ENCODE peak calls at places on chromosomes 5 and 9, in six cellular contexts. P, U, G, O, V and T are unnamed samples.

GRCh38 chr5:146013761-146014160 is 77.4 kb downstream of the SH3RF2 start:
- DNase-seq in U (no peak), G (no peak), O (no peak), V (no peak), P (no peak), T (no peak)

GRCh38 chr5:158406884-158407790 is 548.2 kb upstream of the CLINT1 start:
- DNase-seq in V (no peak), P (no peak), O (peak), U (peak), G (peak), T (no peak)

GRCh38 chr5:154728884-154729283 is 26.3 kb upstream of the LARP1 start:
- DNase-seq in V (no peak), P (no peak), G (no peak), O (no peak), U (no peak), T (no peak)

GRCh38 chr5:66440202-66440680 is 156.0 kb upstream of the MAST4 start:
- DNase-seq in V (no peak), G (peak), U (peak), P (no peak), O (peak), T (no peak)

GRCh38 chr5:39446231-39446630 is 21.5 kb upstream of the DAB2 start:
- DNase-seq in V (no peak), G (no peak), U (no peak), O (no peak), P (no peak), T (no peak)

GRCh38 chr5:124662261-124662781 is 84.1 kb downstream of the ZNF608 start:
- DNase-seq in V (no peak), U (no peak), G (no peak), P (no peak), O (no peak), T (peak)

GRCh38 chr5:13955896-13956295 is 11.4 kb upstream of the DNAH5 start:
- DNase-seq in P (no peak), U (no peak), G (no peak), V (no peak), O (no peak), T (no peak)

GRCh38 chr9:102185371-102185770 is 446.9 kb upstream of the GRIN3A start:
- DNase-seq in P (no peak), V (no peak), O (no peak), U (no peak), G (no peak), T (no peak)

GRCh38 chr9:72149231-72149975 is at the start of gene GDA:
- DNase-seq in G (no peak), O (no peak), U (no peak), V (no peak), P (no peak), T (peak)

GRCh38 chr5:158380661-158381060 is 521.7 kb upstream of the CLINT1 start:
- DNase-seq in V (no peak), O (no peak), P (no peak), G (peak), U (no peak), T (no peak)

GRCh38 chr5:36478646-36479307 is 127.6 kb upstream of the SLC1A3 start:
- DNase-seq in G (no peak), O (no peak), U (no peak), V (no peak), P (no peak), T (no peak)

GRCh38 chr5:145680169-145680568 is 155.0 kb downstream of the PRELID2 start:
- DNase-seq in V (no peak), G (peak), P (no peak), O (no peak), U (no peak), T (peak)

GRCh38 chr9:3337515-3337914 is 188.3 kb downstream of the RFX3 start:
- DNase-seq in G (peak), O (peak), P (no peak), V (no peak), U (peak), T (no peak)

GRCh38 chr5:14893351-14893750 is 21.8 kb upstream of the ANKH start:
- DNase-seq in G (no peak), V (no peak), P (no peak), O (no peak), U (no peak), T (no peak)

GRCh38 chr5:5374034-5374715 is 48.3 kb upstream of the ICE1 start:
- DNase-seq in P (no peak), V (no peak), G (no peak), O (no peak), U (peak), T (no peak)

GRCh38 chr5:68313336-68313735 is 97.8 kb downstream of the PIK3R1 start:
- DNase-seq in O (no peak), U (no peak), P (no peak), G (no peak), V (no peak), T (no peak)

GRCh38 chr5:140548300-140548688 is 832 bp downstream of the EIF4EBP3 start:
- DNase-seq in O (no peak), V (no peak), P (no peak), U (no peak), G (no peak), T (no peak)

GRCh38 chr9:121599186-121599871 is 52.1 kb upstream of the DAB2IP start:
- DNase-seq in P (peak), V (peak), U (peak), G (peak), O (peak), T (peak)

GRCh38 chr5:78503958-78504357 is 143.5 kb downstream of the SCAMP1 start:
- DNase-seq in U (no peak), O (no peak), G (no peak), P (no peak), V (no peak), T (no peak)

GRCh38 chr9:37468620-37469019 is 3.4 kb upstream of the ZBTB5 start:
- DNase-seq in U (no peak), O (no peak), G (no peak), P (no peak), V (no peak), T (no peak)

GRCh38 chr5:54889826-54890225 is 95.6 kb downstream of the ESM1 start:
- DNase-seq in V (no peak), G (peak), P (no peak), O (peak), U (peak), T (no peak)

GRCh38 chr9:4555251-4555650 is 65.0 kb downstream of the SLC1A1 start:
- DNase-seq in V (no peak), O (peak), P (no peak), U (peak), G (peak), T (no peak)

GRCh38 chr5:132057498-132058255 is 2.8 kb upstream of the IL3 start:
- DNase-seq in O (no peak), V (no peak), P (no peak), U (no peak), G (no peak), T (no peak)

GRCh38 chr9:101087426-101087825 is 58.9 kb downstream of the PLPPR1 start:
- DNase-seq in U (no peak), V (no peak), O (no peak), G (no peak), P (no peak), T (no peak)

GRCh38 chr9:101081641-101082040 is 53.1 kb downstream of the PLPPR1 start:
- DNase-seq in O (no peak), G (no peak), P (no peak), U (no peak), V (no peak), T (no peak)

GRCh38 chr9:101083451-101083850 is 54.9 kb downstream of the PLPPR1 start:
- DNase-seq in G (no peak), U (no peak), P (no peak), V (no peak), O (no peak), T (no peak)
- TF ChIP-seq CTCF in G (no peak), U (no peak), P (no peak), V (no peak), O (no peak), T (no peak)

GRCh38 chr9:69090943-69091342 is 55.4 kb downstream of the FXN start:
- DNase-seq in P (no peak), O (no peak), G (no peak), V (no peak), U (no peak), T (no peak)
- H3K4me3 ChIP-seq in P (no peak), O (no peak), G (no peak), V (no peak), U (no peak), T (no peak)

DNA sequence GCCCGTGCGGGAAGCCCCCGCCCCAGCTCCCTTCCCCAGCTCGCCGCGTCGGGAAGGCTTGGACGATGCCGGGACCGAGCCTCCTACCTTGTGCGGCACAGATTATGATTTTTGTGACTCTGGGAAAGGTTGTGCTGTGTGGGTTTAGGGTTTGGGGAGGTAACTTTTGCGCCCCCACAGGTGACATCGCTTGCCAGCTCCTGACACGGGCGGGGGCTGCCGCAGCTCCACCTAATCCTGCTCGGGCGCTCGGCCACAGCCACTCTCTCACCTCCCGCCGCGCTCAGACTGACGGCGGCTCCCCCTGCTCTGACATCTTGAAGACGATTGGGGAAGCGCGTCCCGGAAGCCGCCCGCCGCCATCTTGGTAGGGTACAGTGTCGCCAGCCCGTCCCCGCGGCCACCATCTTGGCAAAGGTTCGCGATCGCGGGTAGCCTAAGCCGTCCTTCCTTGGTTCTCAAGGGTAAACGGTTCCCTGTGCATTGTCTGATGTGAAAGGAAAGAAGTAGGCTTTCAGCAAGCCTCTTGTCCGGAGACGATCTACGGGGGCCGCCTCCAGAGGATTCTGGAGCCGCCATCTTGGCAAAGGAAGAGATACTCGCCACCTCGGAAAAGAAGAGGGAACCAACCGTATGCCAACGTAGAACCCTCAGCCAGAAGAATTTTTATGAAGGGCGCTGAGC is 1.7 kb upstream of the NR3C1 start:
- DNase-seq in U (peak), V (peak), G (peak), O (peak), P (peak), T (peak)
- TF ChIP-seq CTCF in U (no peak), V (peak), G (peak), O (peak), P (no peak), T (no peak)

GRCh38 chr9:87968155-87968554 is 6.2 kb downstream of the CDK20 start:
- DNase-seq in V (no peak), P (no peak), U (no peak), O (no peak), G (no peak), T (no peak)

GRCh38 chr9:87973791-87974292 is 491 bp downstream of the CDK20 start:
- DNase-seq in P (no peak), V (no peak), O (peak), U (no peak), G (no peak), T (no peak)

GRCh38 chr9:87970602-87971001 is 3.7 kb downstream of the CDK20 start:
- DNase-seq in G (no peak), O (no peak), V (no peak), P (no peak), U (no peak), T (no peak)

GRCh38 chr9:87973122-87973521 is 1.2 kb downstream of the CDK20 start:
- DNase-seq in O (no peak), V (no peak), U (no peak), P (no peak), G (no peak), T (no peak)
- H3K4me3 ChIP-seq in O (no peak), V (no peak), U (no peak), P (no peak), G (no peak), T (no peak)

GRCh38 chr9:135577256-135577655 is 15.7 kb downstream of the PAEP start:
- DNase-seq in V (no peak), U (no peak), G (no peak), O (no peak), P (no peak), T (no peak)
- TF ChIP-seq CTCF in V (no peak), U (no peak), G (no peak), O (no peak), P (no peak), T (no peak)

GRCh38 chr5:26482076-26482816 is 556.1 kb downstream of the CDH9 start:
- DNase-seq in O (no peak), P (no peak), V (no peak), U (no peak), G (no peak), T (no peak)

GRCh38 chr5:26486631-26487030 is 551.8 kb downstream of the CDH9 start:
- DNase-seq in P (no peak), V (no peak), G (no peak), U (no peak), O (no peak), T (no peak)

GRCh38 chr5:26487553-26487952 is 550.8 kb downstream of the CDH9 start:
- DNase-seq in U (no peak), V (no peak), P (no peak), G (no peak), O (no peak), T (no peak)

GRCh38 chr5:26482817-26483375 is 555.5 kb downstream of the CDH9 start:
- DNase-seq in P (no peak), U (peak), G (peak), O (no peak), V (peak), T (peak)
- H3K4me3 ChIP-seq in P (peak), U (no peak), G (no peak), O (no peak), V (no peak), T (no peak)

GRCh38 chr5:7659420-7659819 is 191.5 kb downstream of the CFAP90 start:
- DNase-seq in P (no peak), V (no peak), U (no peak), O (no peak), G (no peak), T (no peak)
- TF ChIP-seq CTCF in P (no peak), V (no peak), U (no peak), O (no peak), G (no peak), T (no peak)

DNA sequence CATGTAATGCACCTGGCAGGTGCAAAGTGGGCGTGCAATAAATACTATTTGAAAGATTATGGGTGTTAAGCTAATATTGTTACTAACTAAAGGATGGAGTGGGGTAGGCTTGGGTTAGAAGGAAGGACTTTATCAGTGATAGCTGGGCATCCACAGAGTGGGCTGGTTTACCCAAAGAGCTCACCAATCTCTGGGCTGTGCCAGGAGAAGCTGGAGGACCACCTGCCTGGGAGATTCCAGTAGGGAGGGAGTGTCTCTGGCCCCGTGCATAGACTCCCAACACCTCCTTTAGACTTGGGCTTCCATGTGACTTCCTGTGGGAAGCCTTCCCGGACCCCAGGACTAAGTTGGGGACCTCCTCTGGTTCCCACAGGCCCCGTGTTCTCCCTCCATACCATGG is 5.6 kb upstream of the URM1 start:
- DNase-seq in U (no peak), P (no peak), O (no peak), V (no peak), G (no peak), T (no peak)
- H3K4me3 ChIP-seq in U (no peak), P (peak), O (no peak), V (peak), G (no peak), T (no peak)